ENCODE peak calls at places on chromosome 16, in five cellular contexts. E is cardiac muscle cell, Y is transverse colon, Q is gastrocnemius medialis, I is tibial artery. J is an unnamed sample. For H3K4me1, the result is how much of the 10 kb centered on the place peaks cover.

GRCh38 chr16:64362193-64362592 is 759.7 kb downstream of the CDH11 start:
- DNase-seq in I (no peak), Q (no peak), Y (no peak), E (no peak), J (no peak)

GRCh38 chr16:4511441-4512082 is 27.0 kb downstream of the CDIP1 start:
- DNase-seq in E (peak), Q (no peak), I (no peak), Y (peak), J (peak)

GRCh38 chr16:50616386-50616785 is 64.7 kb downstream of the SNX20 start:
- DNase-seq in I (no peak), Y (no peak), E (no peak), Q (no peak), J (no peak)

GRCh38 chr16:27352026-27352425 is 38.3 kb downstream of the IL4R start:
- DNase-seq in Y (no peak), E (no peak), I (no peak), Q (no peak), J (no peak)

GRCh38 chr16:65012357-65012756 is 109.5 kb downstream of the CDH11 start:
- DNase-seq in I (no peak), E (no peak), Q (no peak), Y (no peak), J (no peak)

GRCh38 chr16:50675686-50676610 is 5.2 kb downstream of the SNX20 start:
- DNase-seq in I (no peak), Q (no peak), E (no peak), Y (no peak), J (no peak)

GRCh38 chr16:3963203-3963602 is 82.7 kb upstream of the CREBBP start:
- DNase-seq in E (no peak), I (no peak), Q (peak), Y (no peak), J (no peak)

GRCh38 chr16:6957676-6958075 is 375.0 kb upstream of the RBFOX1 start:
- DNase-seq in E (peak), Y (no peak), Q (no peak), I (no peak), J (no peak)

GRCh38 chr16:8575399-8575798 is 14.9 kb downstream of the TMEM114 start:
- DNase-seq in Q (no peak), I (no peak), E (no peak), Y (no peak), J (no peak)

GRCh38 chr16:70682239-70683145 is 3.4 kb downstream of the MTSS2 start:
- DNase-seq in Q (no peak), I (no peak), E (no peak), Y (no peak), J (no peak)

GRCh38 chr16:74785031-74785430 is 10.4 kb upstream of the FA2H start:
- DNase-seq in Y (no peak), E (no peak), Q (no peak), I (no peak), J (no peak)

GRCh38 chr16:85422374-85423185 is 190.5 kb upstream of the GSE1 start:
- DNase-seq in Q (no peak), Y (peak), I (peak), E (peak), J (peak)

GRCh38 chr16:85615014-85615851 is 2.1 kb downstream of the GSE1 start:
- DNase-seq in I (peak), Q (peak), Y (peak), E (peak), J (peak)

GRCh38 chr16:74650966-74651567 is 15.6 kb downstream of the RFWD3 start:
- DNase-seq in I (no peak), Q (no peak), Y (no peak), E (peak), J (no peak)

GRCh38 chr16:87956771-87957279 is 5.6 kb downstream of the BANP start:
- DNase-seq in Q (no peak), I (no peak), E (no peak), Y (no peak), J (no peak)

GRCh38 chr16:35391328-35391727 is 1931.9 kb downstream of the TP53TG3F start:
- DNase-seq in I (no peak), Q (no peak), E (no peak), Y (no peak), J (peak)

GRCh38 chr16:88374736-88375135 is 8.0 kb upstream of the ZNF469 start:
- DNase-seq in I (no peak), Y (no peak), Q (no peak), E (no peak), J (no peak)

GRCh38 chr16:78256686-78257375 is 157.4 kb downstream of the WWOX start:
- DNase-seq in E (no peak), Y (no peak), Q (no peak), I (no peak), J (no peak)

GRCh38 chr16:2720063-2720455 is at the start of gene PRSS27:
- DNase-seq in I (no peak), Y (peak), E (no peak), Q (no peak), J (no peak)

GRCh38 chr16:80852261-80852872 is 48.0 kb upstream of the CDYL2 start:
- DNase-seq in E (peak), Y (peak), Q (no peak), I (no peak), J (no peak)

GRCh38 chr16:16041196-16041892 is 91.9 kb downstream of the ABCC1 start:
- DNase-seq in I (no peak), Y (no peak), Q (no peak), E (no peak), J (no peak)

GRCh38 chr16:58339452-58339938 is 44.7 kb upstream of the PRSS54 start:
- DNase-seq in E (peak), Q (no peak), Y (no peak), I (no peak), J (no peak)

GRCh38 chr16:4989391-4990006 is 31.4 kb downstream of the SEC14L5 start:
- DNase-seq in E (no peak), Q (no peak), I (no peak), Y (no peak), J (no peak)

GRCh38 chr16:69035375-69035774 is 70.1 kb upstream of the HAS3 start:
- DNase-seq in Q (no peak), I (no peak), E (no peak), Y (no peak), J (no peak)

GRCh38 chr16:1959269-1960039 is at the start of gene NDUFB10:
- DNase-seq in Q (peak), E (peak), I (peak), Y (peak), J (peak)

GRCh38 chr16:70758786-70759185 is 42.2 kb downstream of the VAC14 start:
- DNase-seq in Q (no peak), E (no peak), Y (no peak), I (no peak), J (no peak)

GRCh38 chr16:49986351-49987124 is 38.5 kb upstream of the CNEP1R1 start:
- DNase-seq in Q (no peak), Y (no peak), E (no peak), I (no peak), J (no peak)

GRCh38 chr16:82945420-82946096 is 318.8 kb downstream of the CDH13 start:
- DNase-seq in Y (no peak), E (no peak), Q (no peak), I (no peak), J (no peak)

DNA sequence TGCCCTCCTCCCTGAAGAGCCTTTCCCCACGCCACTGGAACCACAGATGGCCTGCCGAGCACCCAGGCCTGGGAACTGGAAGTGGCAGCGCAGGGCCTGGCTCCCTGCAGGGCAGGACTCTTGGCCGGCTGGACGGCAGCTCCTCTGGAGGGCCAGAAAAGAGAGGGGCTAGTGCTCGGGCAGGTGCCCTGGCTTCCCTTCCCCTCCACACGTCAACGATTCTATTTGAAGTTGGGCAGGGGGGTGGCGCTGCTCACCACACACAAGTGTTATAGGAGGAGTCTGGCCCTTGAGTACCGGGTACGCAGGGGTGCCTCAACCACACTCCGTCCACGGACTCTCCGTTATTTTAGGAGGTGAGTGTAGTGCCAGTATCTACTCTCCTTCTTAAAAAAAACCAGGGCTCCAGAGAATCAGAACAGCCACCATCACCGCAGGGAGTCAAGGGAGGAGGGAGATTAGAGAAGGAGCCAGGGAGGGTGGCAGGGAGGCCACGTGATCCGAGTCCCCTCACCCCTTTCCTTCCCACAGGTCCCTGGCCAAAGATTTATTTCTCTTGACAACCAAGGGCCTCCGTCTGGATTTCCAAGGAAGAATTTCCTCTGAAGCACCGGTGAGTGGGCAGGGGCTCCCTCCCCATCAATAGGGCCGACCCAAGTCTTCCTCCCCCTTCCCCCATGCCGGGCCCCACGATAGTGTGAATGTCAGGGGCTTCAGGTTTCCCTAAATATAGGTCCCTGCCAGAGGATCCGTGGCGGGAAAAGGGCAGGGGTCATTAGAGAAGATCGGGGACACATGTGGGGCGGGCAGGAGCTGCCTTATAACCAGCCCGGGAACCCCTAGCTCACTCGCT is 1.4 kb upstream of the ALDOA start:
- DNase-seq in Y (peak), E (peak), I (peak), Q (peak), J (peak)
- H3K4me1 ChIP-seq in Y (under half), E (under half), I (half or more), Q (half or more), J (under half)

GRCh38 chr16:24737391-24737871 is 8.0 kb downstream of the TNRC6A start:
- DNase-seq in I (no peak), Y (no peak), Q (no peak), E (no peak), J (no peak)

GRCh38 chr16:24736758-24737157 is 7.3 kb downstream of the TNRC6A start:
- DNase-seq in I (no peak), Q (no peak), E (no peak), Y (no peak), J (no peak)

GRCh38 chr16:24738895-24739294 is 9.4 kb downstream of the TNRC6A start:
- DNase-seq in I (no peak), E (no peak), Y (no peak), Q (no peak), J (no peak)

GRCh38 chr16:24734382-24734781 is 4.9 kb downstream of the TNRC6A start:
- DNase-seq in E (no peak), Q (no peak), I (no peak), Y (no peak), J (no peak)

DNA sequence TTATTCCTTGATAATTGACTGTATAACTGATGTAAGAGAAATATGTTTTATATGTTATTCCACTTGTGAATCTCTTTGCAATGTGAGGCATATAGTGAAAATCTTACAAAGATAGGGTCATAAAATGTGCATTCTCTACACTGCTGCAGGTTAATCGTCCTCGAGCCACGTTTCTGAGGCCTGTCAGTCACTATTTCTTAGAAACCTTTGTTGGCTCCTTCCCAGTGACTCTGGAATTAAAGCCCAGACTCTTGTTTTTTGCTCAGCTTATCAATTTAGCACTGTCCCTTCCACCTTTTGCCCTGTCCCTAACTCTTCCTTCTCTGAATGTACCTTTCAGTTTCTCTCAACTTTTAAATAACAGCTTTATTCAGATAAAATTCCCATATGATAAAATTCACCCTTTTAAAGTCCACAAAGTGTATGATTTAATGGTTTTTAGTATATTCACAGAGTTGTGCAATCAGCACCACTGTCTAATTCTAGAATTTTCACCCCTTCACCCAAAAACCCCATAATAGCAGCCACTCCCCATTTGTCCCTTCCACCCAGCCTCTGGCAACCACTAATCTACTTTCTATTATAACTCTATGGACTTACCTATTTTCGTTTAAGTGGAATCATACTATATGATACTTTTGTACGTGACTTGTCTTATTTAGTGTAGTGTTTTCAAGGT is 8.6 kb downstream of the TNRC6A start:
- DNase-seq in Q (no peak), I (no peak), E (no peak), Y (no peak), J (no peak)
- H3K27ac ChIP-seq in Q (peak), I (peak), E (no peak), Y (peak), J (peak)

DNA sequence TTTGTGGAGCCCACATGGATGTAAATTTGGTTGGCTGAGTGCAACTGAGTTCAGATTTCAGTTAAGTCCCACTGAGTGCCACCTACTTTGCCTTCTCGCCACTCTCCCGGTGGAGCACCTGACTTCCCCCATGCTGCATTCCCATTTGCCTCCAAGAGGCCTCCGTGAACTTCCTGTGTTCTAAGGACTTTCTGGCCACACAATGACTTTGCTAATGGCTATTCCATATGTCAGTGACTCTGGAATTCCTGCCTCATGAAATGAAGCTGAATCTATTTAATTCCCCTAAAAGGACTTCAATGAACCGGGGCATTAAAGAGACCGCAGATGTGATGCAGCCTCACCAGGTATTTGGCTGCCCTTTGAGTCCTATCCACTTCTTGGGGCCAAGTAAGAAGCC is 29.9 kb downstream of the ABCC12 start:
- DNase-seq in E (no peak), Q (no peak), I (no peak), Y (no peak), J (no peak)
- H3K4me1 ChIP-seq in E (under half), Q (under half), I (under half), Y (under half), J (under half)

DNA sequence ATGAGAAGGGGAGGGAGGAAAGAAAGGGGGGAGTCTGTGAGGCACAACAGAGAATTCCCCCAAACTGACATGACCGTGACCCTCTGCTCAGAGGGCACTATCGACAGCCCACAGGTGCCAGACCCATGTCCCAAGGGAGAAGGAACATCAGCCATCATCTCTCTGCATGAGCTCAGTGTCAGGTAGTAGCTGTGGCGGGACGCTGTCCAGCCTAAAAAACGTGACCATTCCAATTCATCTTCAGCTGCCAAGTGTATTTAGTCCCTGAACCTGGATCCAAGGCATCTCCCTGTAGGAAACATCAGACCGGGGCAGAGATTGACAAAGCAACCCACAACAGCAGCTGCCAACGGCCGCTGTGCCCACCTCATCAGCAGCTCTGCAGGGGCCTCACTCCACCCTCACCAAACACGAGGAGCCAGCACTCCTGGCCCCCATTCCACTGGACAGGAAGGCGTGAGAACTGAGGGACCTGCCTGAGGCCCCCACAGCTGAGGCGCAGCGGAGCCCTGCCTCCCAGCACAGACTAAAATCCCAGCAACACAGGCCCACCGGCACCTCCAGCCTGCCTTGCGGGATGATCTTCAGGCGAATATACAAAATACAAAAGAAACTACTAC is 8.6 kb downstream of the TAF1C start:
- DNase-seq in E (no peak), Q (no peak), I (no peak), Y (no peak), J (no peak)
- H3K27ac ChIP-seq in E (no peak), Q (peak), I (peak), Y (peak), J (peak)

GRCh38 chr16:57192146-57192545 is 6.0 kb downstream of the RSPRY1 start:
- DNase-seq in Y (no peak), I (no peak), E (no peak), Q (no peak), J (no peak)

GRCh38 chr16:57196753-57197152 is 10.6 kb downstream of the RSPRY1 start:
- DNase-seq in Y (no peak), E (no peak), Q (no peak), I (no peak), J (no peak)

GRCh38 chr16:57196276-57196675 is 10.1 kb downstream of the RSPRY1 start:
- DNase-seq in I (no peak), Q (no peak), Y (no peak), E (no peak), J (no peak)

GRCh38 chr16:57192720-57193486 is 6.8 kb downstream of the RSPRY1 start:
- DNase-seq in Q (no peak), E (no peak), I (no peak), Y (no peak), J (no peak)

DNA sequence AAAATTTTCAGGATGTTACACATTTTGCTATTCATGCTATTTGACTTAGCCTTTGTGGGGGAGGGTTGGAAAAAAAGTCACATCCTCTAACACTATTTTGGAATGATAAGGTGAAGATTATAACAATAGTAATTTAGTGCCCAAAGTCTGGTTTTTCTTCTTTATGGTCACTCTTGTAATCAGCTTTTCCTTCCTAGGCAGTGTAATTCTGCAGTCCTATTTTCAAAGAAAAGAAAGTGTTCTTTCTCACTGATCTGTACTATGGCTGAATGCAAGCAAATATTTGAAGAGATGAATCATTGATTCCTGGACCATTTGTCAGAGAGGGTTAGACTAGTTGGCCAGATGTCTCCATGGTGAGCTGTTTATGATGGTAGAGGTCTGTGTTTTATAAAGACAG is 8.4 kb downstream of the RSPRY1 start:
- DNase-seq in E (no peak), Y (no peak), Q (no peak), I (no peak), J (no peak)
- H3K4me1 ChIP-seq in E (under half), Y (under half), Q (under half), I (under half), J (under half)

DNA sequence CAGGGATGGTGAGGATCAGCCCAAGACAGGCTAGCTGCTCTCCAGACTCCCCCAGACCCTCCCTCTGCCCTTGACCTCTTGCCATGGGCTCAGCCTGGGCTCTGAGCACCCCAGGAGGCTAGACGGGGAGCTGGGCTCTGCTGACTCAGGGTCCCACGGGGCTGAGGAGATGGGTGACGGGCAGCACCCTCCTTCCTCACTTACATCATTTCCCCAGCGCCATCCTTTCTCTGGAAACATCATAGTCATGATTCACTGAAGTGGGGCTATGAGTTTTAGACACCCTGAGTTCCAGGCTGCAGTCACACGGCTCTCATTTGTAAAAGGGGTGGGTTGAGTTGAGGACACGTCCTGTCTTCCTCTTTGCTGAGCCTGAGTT is 3.0 kb upstream of the ITGAX start:
- DNase-seq in I (no peak), Y (no peak), E (no peak), Q (no peak), J (no peak)
- H3K27ac ChIP-seq in I (no peak), Y (peak), E (no peak), Q (no peak), J (no peak)

DNA sequence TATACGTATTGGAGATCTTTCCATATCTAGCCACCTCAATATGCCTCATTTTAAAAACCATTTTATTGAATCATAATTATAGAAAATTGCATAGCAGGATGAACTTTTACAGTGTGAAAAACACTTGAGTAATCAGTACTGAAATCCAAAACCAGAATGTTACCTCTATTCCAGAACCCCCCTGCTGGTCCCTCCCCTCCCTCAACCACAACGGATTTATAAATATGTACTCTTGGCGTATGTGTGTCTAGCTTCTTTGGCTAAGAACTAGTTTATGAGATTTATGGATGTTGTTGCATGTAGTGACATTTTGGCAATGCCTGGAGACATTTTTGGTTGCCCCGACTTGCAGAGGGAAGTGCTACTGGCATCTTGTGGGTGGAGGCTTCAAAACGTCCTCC is 23.4 kb downstream of the ITPRIPL2 start:
- DNase-seq in Q (no peak), I (no peak), E (no peak), Y (no peak), J (no peak)
- H3K4me1 ChIP-seq in Q (under half), I (under half), E (under half), Y (under half), J (under half)

J was measured in body of pancreas.